ENCODE peak calls at places on chromosomes 16 and 17, in six cellular contexts. L is astrocyte, N is foreskin fibroblast, B is endodermal cell, V is trophoblast cell, Z is tibial nerve. K is an unnamed sample.

GRCh38 chr16:85344502-85345128 is 232.3 kb upstream of the CIBAR2 start:
- DNase-seq in L (no peak), N (no peak), B (no peak), V (no peak), Z (no peak), K (no peak)

GRCh38 chr16:66572356-66572755 is 6.1 kb downstream of the CMTM1 start:
- DNase-seq in L (no peak), N (no peak), B (no peak), V (no peak), Z (no peak), K (no peak)

GRCh38 chr16:56869513-56870270 is 4.7 kb downstream of the SLC12A3 start:
- DNase-seq in L (no peak), N (no peak), B (peak; percentile 89), V (peak; percentile 27), Z (no peak), K (no peak)

GRCh38 chr16:70496513-70496912 is 26.8 kb downstream of the COG4 start:
- DNase-seq in L (no peak), N (no peak), B (no peak), V (no peak), Z (no peak), K (no peak)

GRCh38 chr17:57623620-57624019 is 121.5 kb downstream of the CCDC182 start:
- DNase-seq in L (no peak), N (no peak), B (no peak), V (no peak), Z (no peak), K (no peak)

GRCh38 chr16:64830653-64831052 is 291.2 kb downstream of the CDH11 start:
- DNase-seq in L (peak; percentile 27), N (peak; percentile 52), B (no peak), V (no peak), Z (no peak), K (no peak)

GRCh38 chr16:71885261-71885650 is 1.3 kb upstream of the ZNF821 start:
- DNase-seq in L (no peak), N (no peak), B (peak; percentile 60), V (peak; percentile 11), Z (no peak), K (no peak)

GRCh38 chr17:58534901-58535421 is 20.5 kb upstream of the MTMR4 start:
- DNase-seq in L (peak; percentile 50), N (peak; percentile 62), B (no peak), V (peak; percentile 69), Z (no peak), K (no peak)

GRCh38 chr16:64121473-64121872 is 1000.4 kb downstream of the CDH11 start:
- DNase-seq in L (peak; percentile 70), N (peak; percentile 1), B (no peak), V (no peak), Z (no peak), K (peak; percentile 46)

GRCh38 chr16:84579936-84580335 is 37.9 kb downstream of the COTL1 start:
- DNase-seq in L (no peak), N (no peak), B (no peak), V (no peak), Z (no peak), K (no peak)

GRCh38 chr16:23679274-23679985 is 741 bp downstream of the PLK1 start:
- DNase-seq in L (peak; percentile 53), N (peak; percentile 10), B (peak; percentile 80), V (peak; percentile 35), Z (no peak), K (no peak)

GRCh38 chr17:9818760-9819159 is 3.1 kb downstream of the GSG1L2 start:
- DNase-seq in L (no peak), N (no peak), B (no peak), V (no peak), Z (no peak), K (no peak)

GRCh38 chr16:65106792-65107191 is 15.1 kb downstream of the CDH11 start:
- DNase-seq in L (peak; percentile 53), N (no peak), B (no peak), V (no peak), Z (no peak), K (no peak)

GRCh38 chr16:86931410-86931941 is 353.1 kb downstream of the FOXL1 start:
- DNase-seq in L (peak; percentile 97), N (peak; percentile 69), B (no peak), V (no peak), Z (peak; percentile 13), K (peak; percentile 47)

GRCh38 chr16:907361-907760 is 63.4 kb downstream of the LMF1 start:
- DNase-seq in L (no peak), N (no peak), B (no peak), V (no peak), Z (no peak), K (no peak)

GRCh38 chr17:59893617-59894100 is 738 bp downstream of the RPS6KB1 start:
- DNase-seq in L (no peak), N (no peak), B (no peak), V (peak; percentile 45), Z (no peak), K (peak; percentile 5)
- H3K4me3 ChIP-seq in L (peak overlapping the region; percentile 76), N (peak overlapping the region; percentile 69), B (peak overlapping the region; percentile 89), V (peak overlapping the region; percentile 89), Z (peak overlapping the region; percentile 94), K (peak overlapping the region; percentile 97)

GRCh38 chr17:75048396-75048933 is 1.4 kb downstream of the KCTD2 start:
- DNase-seq in L (peak; percentile 9), N (peak; percentile 27), B (no peak), V (no peak), Z (no peak), K (no peak)

GRCh38 chr17:75051941-75052340 is 4.9 kb downstream of the KCTD2 start:
- DNase-seq in L (no peak), N (no peak), B (no peak), V (no peak), Z (no peak), K (no peak)

GRCh38 chr17:75046583-75047289 is at the start of the genes ATP5PD and KCTD2:
- DNase-seq in L (peak; percentile 94), N (peak; percentile 96), B (peak; percentile 100), V (peak; percentile 96), Z (peak; percentile 92), K (peak; percentile 89)

GRCh38 chr17:75047398-75048098 is 523 bp downstream of the KCTD2 start:
- DNase-seq in L (no peak), N (no peak), B (peak; percentile 73), V (peak; percentile 34), Z (peak; percentile 9), K (no peak)

GRCh38 chr17:75049057-75049456 is 2.0 kb downstream of the KCTD2 start:
- DNase-seq in L (no peak), N (no peak), B (no peak), V (no peak), Z (no peak), K (no peak)
- H3K4me3 ChIP-seq in L (no peak overlapping the region), N (no peak overlapping the region), B (peak overlapping the region; percentile 93), V (no peak overlapping the region), Z (no peak overlapping the region), K (no peak overlapping the region)

GRCh38 chr17:81127526-81128177 is 37.7 kb upstream of the PVALEF start:
- DNase-seq in L (no peak), N (no peak), B (no peak), V (no peak), Z (no peak), K (no peak)

GRCh38 chr17:81125573-81126081 is 39.7 kb upstream of the PVALEF start:
- DNase-seq in L (no peak), N (no peak), B (no peak), V (no peak), Z (no peak), K (peak; percentile 7)

GRCh38 chr17:81127133-81127455 is 38.2 kb upstream of the PVALEF start:
- DNase-seq in L (no peak), N (no peak), B (no peak), V (no peak), Z (no peak), K (no peak)

GRCh38 chr17:81128338-81128737 is 37.0 kb upstream of the PVALEF start:
- DNase-seq in L (no peak), N (no peak), B (no peak), V (no peak), Z (no peak), K (no peak)

GRCh38 chr17:81126281-81127132 is 38.8 kb upstream of the PVALEF start:
- DNase-seq in L (no peak), N (no peak), B (no peak), V (no peak), Z (no peak), K (no peak)
- H3K4me3 ChIP-seq in L (no peak overlapping the region), N (no peak overlapping the region), B (no peak overlapping the region), V (no peak overlapping the region), Z (peak overlapping the region; percentile 76), K (no peak overlapping the region)

GRCh38 chr17:12277827-12278226 is 257.1 kb downstream of the MAP2K4 start:
- DNase-seq in L (no peak), N (no peak), B (no peak), V (no peak), Z (no peak), K (no peak)

GRCh38 chr17:12288007-12288406 is 267.3 kb downstream of the MAP2K4 start:
- DNase-seq in L (no peak), N (no peak), B (no peak), V (no peak), Z (no peak), K (no peak)

DNA sequence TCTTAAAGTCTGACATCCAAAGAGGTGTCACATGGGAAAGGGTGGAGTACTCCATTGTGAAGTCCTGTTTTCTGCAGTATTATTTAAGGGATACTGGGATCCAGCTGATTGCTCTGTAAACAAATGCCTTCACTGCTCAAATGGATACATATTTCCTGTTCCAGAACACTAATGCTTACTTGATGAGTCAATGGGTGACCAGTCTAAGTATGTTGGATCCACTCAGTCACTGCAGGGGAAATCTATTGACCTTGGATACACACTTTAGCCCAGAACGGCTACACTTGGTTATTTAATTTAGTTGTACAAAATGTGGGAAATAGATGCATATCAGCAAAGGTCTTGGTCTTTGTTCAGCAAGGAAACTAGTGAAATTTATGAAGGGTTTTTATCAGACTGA is 261.4 kb downstream of the MAP2K4 start:
- DNase-seq in L (peak; percentile 24), N (peak; percentile 7), B (no peak), V (no peak), Z (no peak), K (peak; percentile 14)
- H3K4me3 ChIP-seq in L (no peak overlapping the region), N (no peak overlapping the region), B (no peak overlapping the region), V (no peak overlapping the region), Z (no peak overlapping the region), K (no peak overlapping the region)

DNA sequence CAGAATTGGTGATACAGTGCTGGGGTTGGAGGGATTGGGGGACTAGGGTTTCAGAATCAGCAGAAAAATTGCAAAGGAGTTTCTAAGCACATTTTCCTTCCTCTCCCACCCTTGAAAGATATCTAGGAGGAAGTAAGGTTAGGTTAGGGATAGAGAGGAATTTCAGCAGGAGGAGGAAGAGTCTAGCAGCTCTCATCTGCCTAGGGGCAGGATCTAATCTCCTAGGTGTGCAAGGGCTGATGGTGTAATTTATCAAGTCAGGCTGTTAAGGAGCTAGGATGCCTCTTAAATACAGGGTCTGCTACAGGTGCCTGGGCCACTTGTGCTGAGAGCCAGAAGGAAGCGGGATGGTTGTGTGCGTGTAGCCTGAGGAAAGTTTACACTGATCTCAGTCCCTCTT is 1.8 kb upstream of the HNF1B start:
- DNase-seq in L (no peak), N (no peak), B (no peak), V (peak; percentile 14), Z (no peak), K (no peak)
- H3K4me3 ChIP-seq in L (no peak overlapping the region), N (no peak overlapping the region), B (peak overlapping the region; percentile 91), V (no peak overlapping the region), Z (no peak overlapping the region), K (no peak overlapping the region)

K was measured in skeletal muscle cell.